ENCODE peak calls at places on chromosomes 2 and 18, in eight cellular contexts. L is kidney; Q is effector memory CD4-positive, alpha-beta T cell; I is T-cell; C is germinal center; N is NCI-H1436 treated with DMSO at 0.1 percent for 48 hours; J is COLO829; F is kidney tubule cell. U is an unnamed sample.

GRCh38 chr2:235710933-235711332 is 217.1 kb downstream of the AGAP1 start:
- DNase-seq in L (no peak), Q (no peak), I (no peak), C (no peak), N (no peak), J (no peak), F (no peak), U (no peak)

GRCh38 chr2:191322838-191323506 is 77.8 kb downstream of the MYO1B start:
- DNase-seq in L (no peak), Q (no peak), I (no peak), C (no peak), N (no peak), J (no peak), F (no peak), U (no peak)

GRCh38 chr2:168673265-168674222 is 128.9 kb upstream of the NOSTRIN start:
- DNase-seq in L (no peak), Q (no peak), I (no peak), C (no peak), N (no peak), J (no peak), F (no peak), U (no peak)

GRCh38 chr2:26043862-26044736 is 10.2 kb downstream of the RAB10 start:
- DNase-seq in L (no peak), Q (no peak), I (peak), C (no peak), N (no peak), J (no peak), F (peak), U (no peak)

GRCh38 chr2:179460530-179460929 is 195.9 kb upstream of the SESTD1 start:
- DNase-seq in L (no peak), Q (no peak), I (no peak), C (no peak), N (no peak), J (peak), F (peak), U (no peak)

GRCh38 chr2:235850771-235851551 is 317.2 kb downstream of the GBX2 start:
- DNase-seq in L (no peak), Q (no peak), I (no peak), C (no peak), N (no peak), J (no peak), F (no peak), U (peak)

GRCh38 chr2:191463790-191464189 is 214.1 kb upstream of the NABP1 start:
- DNase-seq in L (no peak), Q (no peak), I (no peak), C (no peak), N (no peak), J (no peak), F (no peak), U (no peak)

GRCh38 chr2:98910349-98911125 is 25.5 kb downstream of the CRACDL start:
- DNase-seq in L (peak), Q (no peak), I (no peak), C (no peak), N (no peak), J (no peak), F (no peak), U (peak)

GRCh38 chr2:15677141-15677911 is 85.7 kb downstream of the DDX1 start:
- DNase-seq in L (no peak), Q (no peak), I (no peak), C (no peak), N (no peak), J (peak), F (no peak), U (peak)

GRCh38 chr2:43399515-43400245 is 173.3 kb upstream of the ZFP36L2 start:
- DNase-seq in L (no peak), Q (no peak), I (no peak), C (no peak), N (no peak), J (peak), F (peak), U (no peak)

GRCh38 chr2:240596491-240596931 is 10.0 kb downstream of the CAPN10 start:
- DNase-seq in L (peak), Q (no peak), I (no peak), C (no peak), N (no peak), J (no peak), F (no peak), U (peak)

GRCh38 chr18:80126797-80127196 is 17.7 kb downstream of the ADNP2 start:
- DNase-seq in L (no peak), Q (no peak), I (peak), C (no peak), N (no peak), J (no peak), F (no peak), U (no peak)

GRCh38 chr18:68997845-68998244 is 200.0 kb downstream of the CCDC102B start:
- DNase-seq in L (no peak), Q (no peak), I (no peak), C (no peak), N (no peak), J (no peak), F (no peak), U (no peak)

GRCh38 chr2:233974530-233975071 is 57.4 kb downstream of the TRPM8 start:
- DNase-seq in L (peak), Q (no peak), I (no peak), C (no peak), N (peak), J (peak), F (peak), U (no peak)

GRCh38 chr18:34315953-34316352 is 91.2 kb upstream of the NOL4 start:
- DNase-seq in L (no peak), Q (no peak), I (no peak), C (no peak), N (no peak), J (no peak), F (no peak), U (no peak)

GRCh38 chr2:96100893-96101304 is 15.5 kb downstream of the ADRA2B start:
- DNase-seq in L (peak), Q (no peak), I (no peak), C (no peak), N (no peak), J (no peak), F (no peak), U (peak)

GRCh38 chr2:113105047-113105446 is 22.4 kb upstream of the IL1RN start:
- DNase-seq in L (no peak), Q (no peak), I (no peak), C (no peak), N (no peak), J (peak), F (peak), U (no peak)

GRCh38 chr2:213238753-213239591 is 45.3 kb upstream of the SPAG16 start:
- DNase-seq in L (no peak), Q (no peak), I (no peak), C (no peak), N (no peak), J (peak), F (peak), U (no peak)

GRCh38 chr2:61272421-61273070 is 110.6 kb downstream of the C2orf74 start:
- DNase-seq in L (no peak), Q (no peak), I (no peak), C (no peak), N (no peak), J (no peak), F (peak), U (no peak)

GRCh38 chr2:42359894-42360483 is 1.0 kb downstream of the COX7A2L start:
- DNase-seq in L (no peak), Q (no peak), I (peak), C (peak), N (no peak), J (peak), F (peak), U (no peak)

GRCh38 chr2:214604861-214605260 is 194.0 kb downstream of the VWC2L start:
- DNase-seq in L (no peak), Q (no peak), I (no peak), C (no peak), N (no peak), J (no peak), F (peak), U (no peak)

GRCh38 chr2:177970670-177971454 is 101.7 kb downstream of the PDE11A start:
- DNase-seq in L (no peak), Q (no peak), I (no peak), C (no peak), N (no peak), J (no peak), F (no peak), U (no peak)

GRCh38 chr2:182655750-182656149 is 60.3 kb upstream of the DNAJC10 start:
- DNase-seq in L (no peak), Q (no peak), I (no peak), C (no peak), N (no peak), J (no peak), F (no peak), U (no peak)

GRCh38 chr2:238720232-238720672 is 127.6 kb upstream of the TWIST2 start:
- DNase-seq in L (peak), Q (no peak), I (peak), C (peak), N (no peak), J (peak), F (peak), U (no peak)

GRCh38 chr2:113080134-113080533 is 12.4 kb downstream of the IL1F10 start:
- DNase-seq in L (no peak), Q (no peak), I (peak), C (peak), N (no peak), J (peak), F (peak), U (peak)

GRCh38 chr2:120914839-120915521 is 179.3 kb downstream of the GLI2 start:
- DNase-seq in L (peak), Q (no peak), I (no peak), C (no peak), N (no peak), J (peak), F (peak), U (peak)

GRCh38 chr2:88452980-88453582 is 588 bp upstream of the FOXI3 start:
- DNase-seq in L (no peak), Q (no peak), I (no peak), C (no peak), N (no peak), J (no peak), F (peak), U (no peak)

GRCh38 chr2:130837811-130838565 is 1.3 kb downstream of the ARHGEF4 start:
- DNase-seq in L (peak), Q (no peak), I (no peak), C (no peak), N (no peak), J (no peak), F (no peak), U (no peak)

GRCh38 chr2:221844187-221844586 is 272.1 kb upstream of the EPHA4 start:
- DNase-seq in L (no peak), Q (no peak), I (no peak), C (no peak), N (no peak), J (no peak), F (no peak), U (no peak)